ENCODE peak calls at places on chromosome 4, in nine cellular contexts. I is astrocyte of the spinal cord, P is pancreas, D is psoas muscle, K is A549, Y is HCT116, X is epithelial cell of esophagus, T is endodermal cell, M is esophagus squamous epithelium. L is an unnamed sample.

GRCh38 chr4:8294036-8294435 is 24.5 kb downstream of the HTRA3 start:
- DNase-seq in I (no peak), P (peak), D (peak), K (no peak), Y (no peak), X (no peak), T (peak), M (no peak), L (no peak)

GRCh38 chr4:54496412-54496811 is 161.3 kb upstream of the KIT start:
- DNase-seq in I (no peak), P (no peak), D (no peak), K (no peak), Y (no peak), X (no peak), T (no peak), M (no peak), L (no peak)

GRCh38 chr4:23333556-23333945 is 556.3 kb downstream of the PPARGC1A start:
- DNase-seq in I (peak), P (no peak), D (no peak), K (no peak), Y (no peak), X (peak), T (no peak), M (no peak), L (no peak)

GRCh38 chr4:114136067-114136466 is 156.6 kb upstream of the ARSJ start:
- DNase-seq in I (no peak), P (no peak), D (no peak), K (no peak), Y (no peak), X (no peak), T (no peak), M (no peak), L (no peak)

GRCh38 chr4:101660607-101661006 is 129.9 kb upstream of the BANK1 start:
- DNase-seq in I (no peak), P (no peak), D (no peak), K (no peak), Y (no peak), X (no peak), T (no peak), M (no peak), L (no peak)

GRCh38 chr4:23881052-23881501 is 8.8 kb downstream of the PPARGC1A start:
- DNase-seq in I (no peak), P (no peak), D (no peak), K (no peak), Y (no peak), X (peak), T (no peak), M (no peak), L (no peak)

GRCh38 chr4:99013402-99013843 is 17.9 kb downstream of the METAP1 start:
- DNase-seq in I (no peak), P (no peak), D (no peak), K (no peak), Y (no peak), X (no peak), T (no peak), M (no peak), L (no peak)

GRCh38 chr4:147846318-147847135 is 114.6 kb downstream of the ARHGAP10 start:
- DNase-seq in I (no peak), P (no peak), D (no peak), K (no peak), Y (no peak), X (no peak), T (no peak), M (no peak), L (no peak)

GRCh38 chr4:124212835-124213640 is 499.5 kb downstream of the ANKRD50 start:
- DNase-seq in I (peak), P (no peak), D (no peak), K (no peak), Y (no peak), X (no peak), T (no peak), M (no peak), L (no peak)

GRCh38 chr4:151417164-151417571 is 8.2 kb downstream of the FHIP1A start:
- DNase-seq in I (peak), P (no peak), D (no peak), K (no peak), Y (no peak), X (peak), T (no peak), M (no peak), L (no peak)

GRCh38 chr4:61772116-61772515 is 572.0 kb downstream of the ADGRL3 start:
- DNase-seq in I (peak), P (no peak), D (no peak), K (no peak), Y (no peak), X (peak), T (no peak), M (no peak), L (no peak)

GRCh38 chr4:986949-987688 is at the start of gene IDUA:
- DNase-seq in I (peak), P (peak), D (peak), K (peak), Y (peak), X (peak), T (peak), M (peak), L (no peak)

GRCh38 chr4:155371432-155372043 is 5.2 kb downstream of the MAP9 start:
- DNase-seq in I (peak), P (no peak), D (no peak), K (no peak), Y (peak), X (peak), T (no peak), M (no peak), L (no peak)
- TF ChIP-seq CTCF in I (peak), P (no peak), D (peak), K (peak), Y (peak), X (peak), T (peak), M (peak), L (peak)

DNA sequence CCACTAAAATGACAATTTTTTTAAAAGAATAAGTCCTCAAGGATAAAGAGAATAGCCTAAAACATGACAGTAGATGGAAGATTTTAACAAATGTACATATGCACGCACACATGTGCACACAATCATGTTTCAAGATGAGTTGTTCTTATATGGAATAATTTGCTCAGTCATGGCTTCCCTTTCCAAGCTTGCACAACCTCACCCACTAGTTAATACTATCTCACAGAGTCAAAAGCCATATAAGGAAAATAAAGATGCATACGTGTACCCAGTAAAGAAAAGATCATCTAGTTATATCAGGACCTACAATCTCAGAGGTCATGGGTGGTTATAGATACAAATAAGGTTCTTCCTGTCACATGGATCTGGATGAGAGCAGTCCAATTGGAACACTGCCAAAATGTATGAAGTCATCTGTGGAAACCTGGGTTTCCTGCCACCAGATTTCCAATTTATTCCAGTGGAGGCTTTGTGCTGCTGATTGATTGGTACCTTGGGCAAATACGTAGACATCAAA is 56.1 kb downstream of the FAM13A start:
- DNase-seq in I (peak), P (no peak), D (no peak), K (peak), Y (no peak), X (peak), T (no peak), M (no peak), L (peak)
- H3K4me3 ChIP-seq in I (no peak), P (no peak), D (no peak), K (no peak), Y (no peak), X (no peak), T (no peak), M (no peak), L (no peak)

DNA sequence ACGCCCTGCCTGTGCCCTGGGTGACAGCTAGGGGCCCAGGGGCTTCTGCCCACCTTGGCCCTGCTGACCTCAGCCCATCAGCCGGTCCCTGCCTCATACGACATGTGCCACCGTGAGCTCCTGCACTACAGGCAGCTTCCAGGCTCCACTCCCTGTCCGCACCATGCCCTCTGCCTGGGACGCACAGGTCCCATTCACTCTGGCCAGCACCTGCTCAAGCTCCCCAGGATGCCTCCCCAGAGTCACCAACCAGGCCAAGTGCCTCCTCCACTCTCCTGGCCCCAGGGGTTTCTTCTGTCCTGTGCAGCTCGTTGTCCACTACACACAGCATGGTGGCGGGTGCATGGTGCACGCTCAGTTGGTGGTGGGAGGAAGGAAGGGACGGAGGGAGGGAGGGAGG is 20.2 kb upstream of the MRFAP1 start:
- DNase-seq in I (no peak), P (no peak), D (no peak), K (no peak), Y (no peak), X (no peak), T (no peak), M (no peak), L (no peak)
- TF ChIP-seq CTCF in I (no peak), P (no peak), D (no peak), K (no peak), Y (no peak), X (no peak), T (no peak), M (no peak), L (no peak)

DNA sequence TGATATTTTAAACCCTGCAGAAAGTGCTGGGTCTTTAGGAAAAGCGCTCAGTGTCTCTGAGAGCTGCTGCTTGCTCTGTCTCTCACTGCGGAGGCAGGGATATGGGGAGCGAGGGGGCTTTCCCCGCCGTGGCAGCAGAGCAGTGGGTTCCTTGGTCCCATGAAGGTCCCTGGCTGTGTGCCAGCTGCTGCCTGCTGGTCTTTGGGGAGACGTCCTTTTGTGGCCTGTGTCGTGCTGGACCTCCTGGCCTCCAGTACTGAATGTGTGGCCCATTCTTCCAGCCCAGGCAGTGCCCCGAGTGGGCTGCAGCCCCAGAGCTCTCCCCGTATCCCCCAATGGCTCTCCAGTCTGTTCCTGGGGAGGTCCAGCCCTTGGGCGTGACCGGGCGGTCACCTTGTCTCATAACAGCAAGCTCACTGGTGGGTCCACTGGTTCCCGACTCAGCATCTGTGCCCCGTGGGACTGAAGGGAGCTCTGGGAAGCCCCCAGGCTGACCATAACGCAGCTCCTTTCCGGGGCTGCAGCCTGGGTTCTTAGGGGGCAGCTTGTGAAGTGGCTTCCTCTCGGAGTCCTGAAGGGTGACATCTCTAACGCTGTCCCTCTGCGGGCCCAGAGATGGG is 115.6 kb downstream of the SMIM20 start:
- DNase-seq in I (no peak), P (peak), D (no peak), K (no peak), Y (no peak), X (no peak), T (peak), M (no peak), L (no peak)
- H3K4me3 ChIP-seq in I (no peak), P (no peak), D (no peak), K (no peak), Y (no peak), X (no peak), T (no peak), M (no peak), L (no peak)

GRCh38 chr4:77415689-77416088 is 189.9 kb upstream of the CXCL13 start:
- DNase-seq in I (no peak), P (no peak), D (no peak), K (no peak), Y (no peak), X (no peak), T (no peak), M (no peak), L (peak)

DNA sequence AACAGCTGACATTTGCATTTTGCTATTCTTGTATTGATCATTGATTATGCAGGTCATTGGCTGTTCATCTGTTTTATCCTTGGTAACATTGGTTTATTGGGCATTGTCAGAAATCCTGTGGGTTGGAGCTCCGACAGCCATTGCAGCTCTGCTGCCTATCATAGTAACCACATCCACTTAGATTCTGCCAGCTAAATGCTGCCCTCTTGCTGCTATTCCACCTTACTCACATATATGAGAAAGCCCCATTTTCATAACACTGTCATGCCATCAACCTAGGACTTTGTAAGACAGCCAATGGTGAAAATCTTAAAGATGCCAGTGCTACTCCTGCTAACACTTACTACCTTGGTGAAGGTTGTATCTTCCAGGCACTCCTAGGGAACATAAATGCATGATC is 187.3 kb upstream of the CXCL13 start:
- DNase-seq in I (no peak), P (no peak), D (no peak), K (no peak), Y (peak), X (peak), T (peak), M (no peak), L (no peak)
- TF ChIP-seq CTCF in I (peak), P (no peak), D (no peak), K (peak), Y (peak), X (peak), T (peak), M (peak), L (peak)

GRCh38 chr4:109729155-109729562 is 711 bp downstream of the PLA2G12A start:
- DNase-seq in I (peak), P (no peak), D (no peak), K (peak), Y (no peak), X (peak), T (no peak), M (no peak), L (no peak)
- H3K4me3 ChIP-seq in I (peak), P (peak), D (peak), K (peak), Y (peak), X (peak), T (peak), M (peak), L (peak)